ENCODE peak calls at places on chromosome 5, in nine cellular contexts. W is ureter, D is astrocyte of the hippocampus, H is kidney, V is left ventricle myocardium superior, Q is NCI-H1436, O is fibroblast of mammary gland, U is HCEC 1CT, L is T-helper 2 cell. I is an unnamed sample.
A peak's percentile ranks its signal among the peaks of the same experiment; 100 is the strongest.

GRCh38 chr5:5288236-5288635 is 134.2 kb upstream of the ICE1 start:
- DNase-seq in W (no peak), D (peak; percentile 31), H (no peak), V (no peak), Q (no peak), O (peak; percentile 21), U (no peak), L (no peak), I (no peak)

GRCh38 chr5:137252513-137252912 is 246.6 kb downstream of the SPOCK1 start:
- DNase-seq in W (no peak), D (no peak), H (no peak), V (no peak), Q (no peak), O (peak; percentile 39), U (peak; percentile 41), L (no peak), I (no peak)

GRCh38 chr5:179405054-179405416 is 59.8 kb upstream of the ADAMTS2 start:
- DNase-seq in W (no peak), D (no peak), H (no peak), V (no peak), Q (no peak), O (no peak), U (no peak), L (no peak), I (no peak)

GRCh38 chr5:77867914-77868313 is 91.8 kb upstream of the TBCA start:
- DNase-seq in W (no peak), D (no peak), H (no peak), V (no peak), Q (no peak), O (no peak), U (no peak), L (no peak), I (no peak)

GRCh38 chr5:113034182-113034773 is 57.7 kb downstream of the DCP2 start:
- DNase-seq in W (no peak), D (peak; percentile 94), H (no peak), V (no peak), Q (no peak), O (peak; percentile 87), U (peak; percentile 95), L (no peak), I (peak; percentile 61)

GRCh38 chr5:52989025-52989780 is at the start of gene ITGA2:
- DNase-seq in W (peak; percentile 72), D (peak; percentile 78), H (peak; percentile 88), V (peak; percentile 50), Q (no peak), O (peak; percentile 31), U (peak; percentile 69), L (peak; percentile 25), I (peak; percentile 69)

GRCh38 chr5:37005946-37006540 is 129.5 kb downstream of the NIPBL start:
- DNase-seq in W (no peak), D (peak; percentile 39), H (no peak), V (no peak), Q (peak; percentile 2), O (peak; percentile 45), U (peak; percentile 35), L (peak; percentile 30), I (no peak)

GRCh38 chr5:65121880-65122436 is 353.2 kb downstream of the CWC27 start:
- DNase-seq in W (no peak), D (no peak), H (no peak), V (no peak), Q (no peak), O (peak; percentile 100), U (peak; percentile 95), L (no peak), I (no peak)

GRCh38 chr5:220008-220407 is 1.9 kb downstream of the SDHA start:
- DNase-seq in W (no peak), D (no peak), H (no peak), V (no peak), Q (no peak), O (peak; percentile 22), U (no peak), L (peak; percentile 70), I (no peak)

GRCh38 chr5:166354277-166354676 is 1937.2 kb upstream of the WWC1 start:
- DNase-seq in W (no peak), D (no peak), H (no peak), V (no peak), Q (no peak), O (peak; percentile 5), U (peak; percentile 52), L (no peak), I (no peak)

GRCh38 chr5:10676224-10676623 is 84.8 kb downstream of the DAP start:
- DNase-seq in W (no peak), D (no peak), H (no peak), V (no peak), Q (no peak), O (no peak), U (no peak), L (no peak), I (no peak)

GRCh38 chr5:179699640-179700298 is 1.0 kb downstream of the CANX start:
- DNase-seq in W (no peak), D (peak; percentile 51), H (no peak), V (no peak), Q (no peak), O (peak; percentile 42), U (peak; percentile 10), L (peak; percentile 73), I (peak; percentile 16)

GRCh38 chr5:92552206-92553160 is 1028.5 kb downstream of the NR2F1-AS1 start:
- DNase-seq in W (no peak), D (peak; percentile 93), H (no peak), V (no peak), Q (peak; percentile 77), O (peak; percentile 99), U (peak; percentile 99), L (no peak), I (no peak)

GRCh38 chr5:108924457-108924961 is 176.8 kb downstream of the FER start:
- DNase-seq in W (no peak), D (no peak), H (no peak), V (no peak), Q (no peak), O (no peak), U (peak; percentile 15), L (peak; percentile 15), I (peak; percentile 3)

GRCh38 chr5:137880313-137880712 is 8.9 kb upstream of the PKD2L2 start:
- DNase-seq in W (no peak), D (no peak), H (no peak), V (no peak), Q (no peak), O (peak; percentile 40), U (no peak), L (no peak), I (no peak)

GRCh38 chr5:178241259-178241658 is 8.7 kb upstream of the PHYKPL start:
- DNase-seq in W (no peak), D (no peak), H (peak; percentile 82), V (peak; percentile 63), Q (no peak), O (no peak), U (no peak), L (no peak), I (no peak)

GRCh38 chr5:110027527-110028322 is 338.0 kb downstream of the MAN2A1 start:
- DNase-seq in W (no peak), D (no peak), H (no peak), V (no peak), Q (no peak), O (peak; percentile 15), U (no peak), L (no peak), I (no peak)

GRCh38 chr5:67816456-67816855 is 399.1 kb upstream of the PIK3R1 start:
- DNase-seq in W (no peak), D (peak; percentile 9), H (no peak), V (no peak), Q (no peak), O (peak; percentile 68), U (peak; percentile 26), L (no peak), I (no peak)

GRCh38 chr5:179385892-179386291 is 40.6 kb upstream of the ADAMTS2 start:
- DNase-seq in W (peak; percentile 10), D (no peak), H (peak; percentile 15), V (no peak), Q (no peak), O (peak; percentile 29), U (no peak), L (no peak), I (no peak)

GRCh38 chr5:135456238-135457099 is 4.3 kb upstream of the TIFAB start:
- DNase-seq in W (no peak), D (peak; percentile 47), H (peak; percentile 54), V (no peak), Q (no peak), O (peak; percentile 84), U (peak; percentile 54), L (no peak), I (no peak)

GRCh38 chr5:174482549-174482948 is 241.8 kb upstream of the MSX2 start:
- DNase-seq in W (no peak), D (no peak), H (no peak), V (no peak), Q (peak; percentile 60), O (no peak), U (no peak), L (no peak), I (no peak)

GRCh38 chr5:154047324-154047723 is 8.6 kb downstream of the MFAP3 start:
- DNase-seq in W (no peak), D (no peak), H (no peak), V (no peak), Q (no peak), O (no peak), U (no peak), L (peak; percentile 24), I (no peak)

GRCh38 chr5:87411586-87412416 is 929 bp downstream of the CCNH start:
- DNase-seq in W (no peak), D (peak; percentile 61), H (no peak), V (no peak), Q (no peak), O (peak; percentile 47), U (peak; percentile 57), L (peak; percentile 35), I (peak; percentile 21)

GRCh38 chr5:82881571-82882200 is 195.5 kb downstream of the TMEM167A start:
- DNase-seq in W (no peak), D (no peak), H (no peak), V (no peak), Q (no peak), O (no peak), U (no peak), L (no peak), I (no peak)

GRCh38 chr5:40503438-40503837 is 176.3 kb upstream of the PTGER4 start:
- DNase-seq in W (no peak), D (no peak), H (no peak), V (no peak), Q (no peak), O (no peak), U (peak; percentile 77), L (peak; percentile 47), I (no peak)

GRCh38 chr5:76641514-76642120 is 18.4 kb upstream of the F2RL2 start:
- DNase-seq in W (peak; percentile 46), D (peak; percentile 80), H (no peak), V (peak; percentile 41), Q (peak; percentile 0), O (peak; percentile 81), U (peak; percentile 62), L (peak; percentile 72), I (peak; percentile 89)

GRCh38 chr5:151183451-151184245 is 26.1 kb upstream of the ANXA6 start:
- DNase-seq in W (no peak), D (no peak), H (no peak), V (no peak), Q (peak; percentile 38), O (peak; percentile 32), U (peak; percentile 55), L (no peak), I (no peak)

GRCh38 chr5:111135946-111136345 is 43.8 kb downstream of the WDR36 start:
- DNase-seq in W (no peak), D (peak; percentile 48), H (no peak), V (no peak), Q (no peak), O (peak; percentile 85), U (peak; percentile 51), L (no peak), I (no peak)

GRCh38 chr5:82004511-82004910 is 32.7 kb downstream of the ATG10 start:
- DNase-seq in W (no peak), D (peak; percentile 10), H (no peak), V (no peak), Q (no peak), O (peak; percentile 87), U (peak; percentile 68), L (no peak), I (no peak)

GRCh38 chr5:10934789-10935355 is 173.8 kb upstream of the DAP start:
- DNase-seq in W (no peak), D (no peak), H (no peak), V (no peak), Q (no peak), O (no peak), U (no peak), L (no peak), I (no peak)